ENCODE peak calls at places on chromosome 21, in four cellular contexts. I is NCI-H1105; S is activated naive CD8-positive, alpha-beta T cell treated with anti-CD3 and anti-CD28 coated beads, Interleukin-2, amount 10 ng/mL, durations not matched to agents 7 days and 5 days; E is GM13976. N is an unnamed sample.

GRCh38 chr21:19368944-19369343 is 965.4 kb upstream of the TMPRSS15 start:
- DNase-seq in I (no peak), S (no peak), E (no peak), N (no peak)

GRCh38 chr21:17527240-17527639 is 14.4 kb downstream of the CXADR start:
- DNase-seq in I (no peak), S (no peak), E (no peak), N (no peak)

GRCh38 chr21:17462276-17462981 is 50.4 kb upstream of the CXADR start:
- DNase-seq in I (no peak), S (no peak), E (no peak), N (no peak)

GRCh38 chr21:29449306-29449940 is 150.7 kb downstream of the BACH1 start:
- DNase-seq in I (no peak), S (no peak), E (no peak), N (no peak)

GRCh38 chr21:46148106-46148505 is 7.3 kb downstream of the FTCD start:
- DNase-seq in I (no peak), S (no peak), E (no peak), N (no peak)

GRCh38 chr21:44281801-44282200 is 3.9 kb upstream of the AIRE start:
- DNase-seq in I (no peak), S (no peak), E (no peak), N (no peak)

GRCh38 chr21:16117851-16118592 is 388.2 kb downstream of the USP25 start:
- DNase-seq in I (no peak), S (no peak), E (no peak), N (no peak)

GRCh38 chr21:42062543-42063022 is 8.5 kb upstream of the UMODL1 start:
- DNase-seq in I (no peak), S (peak), E (peak), N (no peak)

GRCh38 chr21:33031152-33031551 is 5.4 kb downstream of the OLIG2 start:
- DNase-seq in I (no peak), S (no peak), E (no peak), N (no peak)

GRCh38 chr21:32120231-32120630 is 158.6 kb downstream of the MIS18A start:
- DNase-seq in I (no peak), S (no peak), E (no peak), N (no peak)

GRCh38 chr21:32410916-32411315 is 1.6 kb upstream of the EVA1C start:
- DNase-seq in I (no peak), S (no peak), E (no peak), N (no peak)

GRCh38 chr21:44402323-44403105 is 49.1 kb downstream of the TRPM2 start:
- DNase-seq in I (no peak), S (no peak), E (peak), N (no peak)

GRCh38 chr21:41799763-41800162 is 32.9 kb upstream of the RIPK4 start:
- DNase-seq in I (no peak), S (no peak), E (no peak), N (no peak)

GRCh38 chr21:37358392-37358791 is 8.2 kb upstream of the DYRK1A start:
- DNase-seq in I (no peak), S (no peak), E (no peak), N (no peak)

GRCh38 chr21:45322960-45323461 is 35.3 kb upstream of the POFUT2 start:
- DNase-seq in I (no peak), S (no peak), E (no peak), N (no peak)

GRCh38 chr21:27566521-27566920 is 599.6 kb upstream of the ADAMTS5 start:
- DNase-seq in I (no peak), S (no peak), E (no peak), N (no peak)

GRCh38 chr21:32653326-32653901 is 41.2 kb upstream of the CFAP298 start:
- DNase-seq in I (peak), S (no peak), E (peak), N (no peak)

GRCh38 chr21:46182548-46183336 is 1.5 kb downstream of the SPATC1L start:
- DNase-seq in I (no peak), S (no peak), E (no peak), N (no peak)

GRCh38 chr21:33117268-33117888 is 47.4 kb downstream of the OLIG1 start:
- DNase-seq in I (no peak), S (no peak), E (no peak), N (peak)

GRCh38 chr21:43306911-43307676 is 119.8 kb downstream of the SIK1 start:
- DNase-seq in I (no peak), S (no peak), E (peak), N (no peak)

GRCh38 chr21:43719748-43720538 is 1.0 kb downstream of the PDXK start:
- DNase-seq in I (no peak), S (no peak), E (no peak), N (no peak)

GRCh38 chr21:35428489-35428888 is 379.4 kb upstream of the RUNX1 start:
- DNase-seq in I (no peak), S (peak), E (no peak), N (no peak)

GRCh38 chr21:46295996-46296752 is 10.0 kb downstream of the YBEY start:
- DNase-seq in I (no peak), S (peak), E (peak), N (peak)

GRCh38 chr21:34280389-34280795 is 83.4 kb upstream of the KCNE2 start:
- DNase-seq in I (no peak), S (no peak), E (no peak), N (no peak)

GRCh38 chr21:38913120-38913975 is 107.6 kb downstream of the ETS2 start:
- DNase-seq in I (no peak), S (no peak), E (no peak), N (peak)

GRCh38 chr21:46193829-46194373 is 9.6 kb upstream of the SPATC1L start:
- DNase-seq in I (no peak), S (no peak), E (no peak), N (no peak)

GRCh38 chr21:42751866-42752265 is 98.4 kb downstream of the PDE9A start:
- DNase-seq in I (no peak), S (no peak), E (no peak), N (no peak)

GRCh38 chr21:45756029-45756428 is 112.5 kb downstream of the PCBP3 start:
- DNase-seq in I (no peak), S (no peak), E (no peak), N (no peak)

GRCh38 chr21:36428789-36429671 is 43.8 kb downstream of the CHAF1B start:
- DNase-seq in I (no peak), S (no peak), E (no peak), N (no peak)

GRCh38 chr21:45343891-45344290 is 56.2 kb upstream of the POFUT2 start:
- DNase-seq in I (no peak), S (no peak), E (no peak), N (no peak)